ENCODE peak calls at places on chromosomes 1 and 21, in four cellular contexts. One of them, this sample, is unnamed.
A peak's percentile ranks its signal among the peaks of the same experiment; 100 is the strongest.

GRCh38 chr1:59703918-59704378 is 110.8 kb upstream of the HOOK1 start:
- DNase-seq in esophagus squamous epithelium: no peak
- DNase-seq in AG10803: no peak
- DNase-seq in tibial artery: no peak
- DNase-seq in this sample: no peak

GRCh38 chr1:31183927-31184554 is 55.6 kb downstream of the NKAIN1 start:
- DNase-seq in esophagus squamous epithelium: no peak
- DNase-seq in AG10803: peak; percentile 21
- DNase-seq in tibial artery: no peak
- DNase-seq in this sample: no peak

GRCh38 chr1:42017259-42017658 is 98.5 kb upstream of the HIVEP3 start:
- DNase-seq in esophagus squamous epithelium: no peak
- DNase-seq in AG10803: no peak
- DNase-seq in tibial artery: no peak
- DNase-seq in this sample: no peak

GRCh38 chr1:180632326-180633088 is 685 bp downstream of the XPR1 start:
- DNase-seq in esophagus squamous epithelium: no peak
- DNase-seq in AG10803: no peak
- DNase-seq in tibial artery: no peak
- DNase-seq in this sample: no peak

GRCh38 chr1:94926365-94926914 is 470 bp downstream of the CNN3 start:
- DNase-seq in esophagus squamous epithelium: no peak
- DNase-seq in AG10803: peak; percentile 56
- DNase-seq in tibial artery: peak; percentile 42
- DNase-seq in this sample: no peak

GRCh38 chr1:12249181-12249580 is 19.4 kb downstream of the VPS13D start:
- DNase-seq in esophagus squamous epithelium: no peak
- DNase-seq in AG10803: peak; percentile 63
- DNase-seq in tibial artery: no peak
- DNase-seq in this sample: no peak

GRCh38 chr1:221724931-221725605 is 16.8 kb downstream of the DUSP10 start:
- DNase-seq in esophagus squamous epithelium: no peak
- DNase-seq in AG10803: peak; percentile 75
- DNase-seq in tibial artery: peak; percentile 67
- DNase-seq in this sample: peak; percentile 86

GRCh38 chr1:192539450-192540132 is 36.0 kb upstream of the RGS1 start:
- DNase-seq in esophagus squamous epithelium: no peak
- DNase-seq in AG10803: peak; percentile 98
- DNase-seq in tibial artery: no peak
- DNase-seq in this sample: peak; percentile 88

GRCh38 chr1:66402194-66402593 is 131.8 kb upstream of the SGIP1 start:
- DNase-seq in esophagus squamous epithelium: no peak
- DNase-seq in AG10803: peak; percentile 78
- DNase-seq in tibial artery: peak; percentile 77
- DNase-seq in this sample: no peak

GRCh38 chr1:14723401-14723800 is 124.9 kb downstream of the KAZN start:
- DNase-seq in esophagus squamous epithelium: no peak
- DNase-seq in AG10803: no peak
- DNase-seq in tibial artery: no peak
- DNase-seq in this sample: no peak

GRCh38 chr1:105462308-105462707 is 1594.2 kb upstream of the PRMT6 start:
- DNase-seq in esophagus squamous epithelium: no peak
- DNase-seq in AG10803: no peak
- DNase-seq in tibial artery: no peak
- DNase-seq in this sample: no peak

GRCh38 chr1:35725591-35725990 is 6.9 kb upstream of the C1orf216 start:
- DNase-seq in esophagus squamous epithelium: no peak
- DNase-seq in AG10803: peak; percentile 29
- DNase-seq in tibial artery: no peak
- DNase-seq in this sample: no peak

GRCh38 chr1:65437616-65438015 is 17.1 kb downstream of the LEPR start:
- DNase-seq in esophagus squamous epithelium: no peak
- DNase-seq in AG10803: no peak
- DNase-seq in tibial artery: no peak
- DNase-seq in this sample: no peak

GRCh38 chr1:161092621-161093028 is 3.3 kb upstream of the NECTIN4 start:
- DNase-seq in esophagus squamous epithelium: no peak
- DNase-seq in AG10803: no peak
- DNase-seq in tibial artery: no peak
- DNase-seq in this sample: no peak

GRCh38 chr1:210369425-210369824 is 40.7 kb downstream of the HHAT start:
- DNase-seq in esophagus squamous epithelium: no peak
- DNase-seq in AG10803: no peak
- DNase-seq in tibial artery: no peak
- DNase-seq in this sample: no peak

GRCh38 chr1:167916766-167917511 is 3.0 kb upstream of the ADCY10 start:
- DNase-seq in esophagus squamous epithelium: no peak
- DNase-seq in AG10803: no peak
- DNase-seq in tibial artery: no peak
- DNase-seq in this sample: no peak

GRCh38 chr1:40384887-40385286 is 11.4 kb downstream of the SMAP2 start:
- DNase-seq in esophagus squamous epithelium: no peak
- DNase-seq in AG10803: no peak
- DNase-seq in tibial artery: no peak
- DNase-seq in this sample: no peak

GRCh38 chr1:40386311-40386778 is 12.8 kb downstream of the SMAP2 start:
- DNase-seq in esophagus squamous epithelium: no peak
- DNase-seq in AG10803: no peak
- DNase-seq in tibial artery: no peak
- DNase-seq in this sample: no peak

GRCh38 chr1:40384413-40384762 is 10.9 kb downstream of the SMAP2 start:
- DNase-seq in esophagus squamous epithelium: no peak
- DNase-seq in AG10803: no peak
- DNase-seq in tibial artery: no peak
- DNase-seq in this sample: no peak

GRCh38 chr1:40385437-40386310 is 12.1 kb downstream of the SMAP2 start:
- DNase-seq in esophagus squamous epithelium: no peak
- DNase-seq in AG10803: no peak
- DNase-seq in tibial artery: no peak
- DNase-seq in this sample: no peak

DNA sequence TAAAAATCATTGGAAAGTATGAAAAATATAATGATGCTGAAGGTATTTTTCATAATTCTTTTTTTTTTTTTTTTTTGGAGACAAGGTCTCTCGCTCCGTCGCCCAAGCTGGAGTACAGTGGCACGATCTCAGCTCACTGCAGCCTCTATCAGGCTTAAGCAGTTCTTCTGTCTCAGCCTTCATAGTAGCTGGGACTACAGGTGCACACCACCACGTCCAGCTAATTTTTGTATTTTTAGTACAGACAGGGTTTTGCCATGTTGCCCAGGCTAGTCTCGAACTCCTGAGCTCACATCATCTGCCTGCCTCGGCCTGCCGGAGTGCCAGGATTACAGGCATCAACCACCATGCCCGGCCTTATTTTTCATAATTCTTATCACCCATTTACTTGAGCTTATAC is 13.3 kb downstream of the SMAP2 start:
- DNase-seq in esophagus squamous epithelium: no peak
- DNase-seq in AG10803: no peak
- DNase-seq in tibial artery: no peak
- DNase-seq in this sample: no peak
- H3K4me3 ChIP-seq in esophagus squamous epithelium: no peak overlapping the region
- H3K4me3 ChIP-seq in AG10803: no peak overlapping the region
- H3K4me3 ChIP-seq in tibial artery: peak overlapping the region; percentile 1
- H3K4me3 ChIP-seq in this sample: no peak overlapping the region

DNA sequence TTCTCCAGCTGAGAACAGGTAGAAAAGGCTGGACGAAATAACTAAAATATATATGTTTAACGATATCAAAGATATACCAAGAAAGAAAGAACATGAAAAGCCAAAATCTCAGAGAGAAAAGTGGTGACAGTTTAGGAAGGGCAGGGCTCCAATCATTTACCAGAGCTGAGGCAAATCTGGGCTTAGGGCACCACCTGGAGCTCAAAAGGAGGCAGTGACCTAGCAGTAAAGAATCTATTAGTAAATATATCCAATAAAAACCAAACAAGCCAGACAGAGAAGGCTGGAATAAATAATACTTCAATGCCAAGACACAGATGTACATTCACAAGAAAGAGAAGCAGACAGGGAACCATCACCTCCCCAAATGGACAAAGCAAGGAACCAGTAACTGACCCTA is 43.5 kb downstream of the CHIA start:
- DNase-seq in esophagus squamous epithelium: no peak
- DNase-seq in AG10803: peak; percentile 51
- DNase-seq in tibial artery: no peak
- DNase-seq in this sample: peak; percentile 12
- TF ChIP-seq CTCF in esophagus squamous epithelium: no peak
- TF ChIP-seq CTCF in AG10803: peak; percentile 78
- TF ChIP-seq CTCF in tibial artery: no peak
- TF ChIP-seq CTCF in this sample: peak; percentile 86

GRCh38 chr1:3352084-3352951 is 102.1 kb upstream of the ARHGEF16 start:
- DNase-seq in esophagus squamous epithelium: no peak
- DNase-seq in AG10803: peak; percentile 57
- DNase-seq in tibial artery: peak; percentile 82
- DNase-seq in this sample: no peak
- H3K4me3 ChIP-seq in esophagus squamous epithelium: peak overlapping the region; percentile 11
- H3K4me3 ChIP-seq in AG10803: no peak overlapping the region
- H3K4me3 ChIP-seq in tibial artery: peak overlapping the region; percentile 31
- H3K4me3 ChIP-seq in this sample: no peak overlapping the region

GRCh38 chr1:147515046-147515869 is 26.0 kb upstream of the BCL9 start:
- DNase-seq in esophagus squamous epithelium: no peak
- DNase-seq in AG10803: peak; percentile 13
- DNase-seq in tibial artery: no peak
- DNase-seq in this sample: peak; percentile 80
- TF ChIP-seq CTCF in esophagus squamous epithelium: no peak
- TF ChIP-seq CTCF in AG10803: no peak
- TF ChIP-seq CTCF in tibial artery: no peak
- TF ChIP-seq CTCF in this sample: peak; percentile 62

DNA sequence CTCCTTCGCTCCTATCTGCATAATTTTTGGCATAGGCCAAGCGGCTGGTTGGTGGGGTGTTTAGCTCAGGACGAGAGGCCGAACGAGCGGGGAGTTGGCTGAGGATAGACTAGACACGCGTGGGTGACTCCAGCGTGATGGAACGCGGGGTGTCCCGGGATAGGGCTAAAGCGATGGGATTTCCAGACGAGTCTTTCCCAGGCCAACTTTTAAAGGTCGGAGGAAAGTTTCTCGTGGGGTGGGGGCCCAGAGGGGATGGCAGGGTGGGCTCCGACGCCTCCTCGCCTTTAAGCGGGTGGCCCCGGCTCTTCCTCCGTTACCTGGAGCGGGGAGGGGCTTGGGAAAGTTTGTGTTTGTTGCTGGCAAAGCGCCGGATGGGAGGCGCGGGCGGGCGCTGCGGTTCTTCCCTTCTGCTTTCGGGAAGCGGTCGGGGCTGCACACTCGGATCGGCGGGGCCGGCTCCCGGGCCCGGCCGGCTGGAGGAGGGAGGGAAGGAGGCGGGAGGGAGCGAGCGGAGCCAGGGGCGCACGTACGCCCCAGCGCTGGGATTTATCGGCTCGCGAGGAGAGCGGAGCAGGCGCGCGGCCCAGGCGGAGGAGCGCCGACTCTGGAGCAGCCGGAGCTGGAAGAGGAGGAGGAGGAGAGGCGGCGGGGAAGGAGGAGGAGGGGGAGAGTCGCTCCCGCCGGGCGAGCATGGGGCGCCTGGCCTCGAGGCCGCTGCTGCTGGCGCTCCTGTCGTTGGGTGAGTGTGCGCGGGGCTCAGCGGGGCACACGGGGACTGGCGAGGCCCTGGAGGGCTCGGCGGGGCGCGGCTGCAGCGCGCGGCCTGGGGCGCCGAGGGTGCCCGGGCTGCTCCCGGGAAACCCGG is at the start of gene PTGFRN:
- DNase-seq in esophagus squamous epithelium: no peak
- DNase-seq in AG10803: peak; percentile 65
- DNase-seq in tibial artery: peak; percentile 53
- DNase-seq in this sample: no peak
- H3K4me3 ChIP-seq in esophagus squamous epithelium: peak within 1 kb of the TSS; percentile 83
- H3K4me3 ChIP-seq in AG10803: peak within 1 kb of the TSS; percentile 64
- H3K4me3 ChIP-seq in tibial artery: peak within 1 kb of the TSS; percentile 52
- H3K4me3 ChIP-seq in this sample: peak within 1 kb of the TSS; percentile 76

DNA sequence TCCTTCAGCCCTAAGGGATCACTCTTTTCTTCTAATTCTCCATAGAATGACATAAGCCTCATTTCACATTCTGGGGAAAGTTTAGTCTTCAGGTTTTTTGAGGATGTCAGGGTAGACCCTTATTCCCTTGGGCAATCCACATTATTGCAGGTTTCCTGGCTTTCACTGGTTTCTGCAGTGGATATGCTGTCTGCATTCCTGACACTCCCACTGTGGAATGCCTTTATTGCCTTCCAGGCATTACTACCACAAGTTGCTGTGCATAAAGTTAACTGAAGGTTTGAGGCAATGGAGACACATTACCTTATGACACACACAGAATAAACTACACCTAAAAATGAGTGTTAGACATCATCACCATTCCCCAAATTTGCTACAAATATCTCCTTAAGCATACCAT is 12.7 kb downstream of the FASLG start:
- DNase-seq in esophagus squamous epithelium: no peak
- DNase-seq in AG10803: peak; percentile 84
- DNase-seq in tibial artery: no peak
- DNase-seq in this sample: peak; percentile 44
- TF ChIP-seq CTCF in esophagus squamous epithelium: no peak
- TF ChIP-seq CTCF in AG10803: no peak
- TF ChIP-seq CTCF in tibial artery: no peak
- TF ChIP-seq CTCF in this sample: no peak

GRCh38 chr21:32337206-32337605 is 38.6 kb downstream of the MRAP start:
- DNase-seq in esophagus squamous epithelium: no peak
- DNase-seq in AG10803: no peak
- DNase-seq in tibial artery: no peak
- DNase-seq in this sample: no peak
- H3K4me3 ChIP-seq in esophagus squamous epithelium: no peak overlapping the region
- H3K4me3 ChIP-seq in AG10803: no peak overlapping the region
- H3K4me3 ChIP-seq in tibial artery: no peak overlapping the region
- H3K4me3 ChIP-seq in this sample: no peak overlapping the region

This sample was measured in epithelial cell of proximal tubule.